ENCODE peak calls at places on chromosomes 3 and 15, in four cellular contexts. W is fibroblast of lung, D is SJSA1, U is breast epithelium. S is an unnamed sample. For H3K4me1, the result is how much of the 10 kb centered on the place peaks cover.

GRCh38 chr3:15756505-15756904 is 41.3 kb downstream of the ANKRD28 start:
- DNase-seq in U (no peak), W (no peak), D (no peak), S (no peak)

GRCh38 chr3:120864541-120864940 is 43.5 kb upstream of the STXBP5L start:
- DNase-seq in W (no peak), D (no peak), U (no peak), S (no peak)

GRCh38 chr3:126746395-126747177 is 42.5 kb downstream of the CHCHD6 start:
- DNase-seq in D (peak), W (peak), U (no peak), S (no peak)

GRCh38 chr15:44097552-44097951 is 97.5 kb downstream of the FRMD5 start:
- DNase-seq in U (no peak), W (no peak), D (no peak), S (no peak)

GRCh38 chr15:48112242-48112641 is 8.5 kb upstream of the SLC24A5 start:
- DNase-seq in W (peak), D (peak), U (no peak), S (no peak)

GRCh38 chr15:48384616-48385015 is 53.4 kb downstream of the DUT start:
- DNase-seq in U (no peak), D (no peak), W (peak), S (no peak)

GRCh38 chr3:159045279-159045678 is 243.4 kb downstream of the MFSD1 start:
- DNase-seq in D (no peak), U (no peak), W (no peak), S (no peak)

GRCh38 chr3:197750396-197750831 is 731 bp downstream of the FYTTD1 start:
- DNase-seq in U (no peak), W (peak), D (peak), S (no peak)

GRCh38 chr3:189896533-189896932 is 224.2 kb downstream of the P3H2 start:
- DNase-seq in W (no peak), D (no peak), U (no peak), S (no peak)

GRCh38 chr3:168095611-168096209 is at the start of gene GOLIM4:
- DNase-seq in W (peak), D (peak), U (peak), S (peak)

GRCh38 chr3:96863129-96863740 is 48.8 kb downstream of the EPHA6 start:
- DNase-seq in W (peak), D (no peak), U (no peak), S (no peak)

GRCh38 chr3:42376397-42376798 is 34.0 kb downstream of the LYZL4 start:
- DNase-seq in D (peak), U (no peak), W (peak), S (peak)

GRCh38 chr3:114308830-114309229 is 15.0 kb downstream of the TIGIT start:
- DNase-seq in W (no peak), U (no peak), D (no peak), S (no peak)

GRCh38 chr15:59553879-59554735 is 57.5 kb upstream of the GCNT3 start:
- DNase-seq in U (no peak), D (peak), W (peak), S (no peak)

GRCh38 chr3:150673966-150674365 is 29.8 kb downstream of the ERICH6 start:
- DNase-seq in U (no peak), W (no peak), D (no peak), S (no peak)

GRCh38 chr3:131543714-131544113 is 40.9 kb upstream of the MRPL3 start:
- DNase-seq in D (no peak), W (peak), U (peak), S (peak)

GRCh38 chr3:77620009-77620408 is 580.1 kb downstream of the ROBO2 start:
- DNase-seq in D (no peak), W (peak), U (no peak), S (no peak)

GRCh38 chr15:40379853-40380252 is 2.7 kb upstream of the KNSTRN start:
- DNase-seq in U (no peak), W (peak), D (peak), S (peak)

GRCh38 chr3:51734572-51734907 is 27.7 kb downstream of the GRM2 start:
- DNase-seq in U (no peak), D (no peak), W (no peak), S (no peak)

GRCh38 chr15:81111510-81112375 is 22.3 kb upstream of the CFAP161 start:
- DNase-seq in U (no peak), W (no peak), D (no peak), S (no peak)

GRCh38 chr3:74059301-74059700 is 434.6 kb upstream of the PDZRN3 start:
- DNase-seq in W (no peak), D (no peak), U (no peak), S (no peak)

GRCh38 chr3:33440328-33440577 is at the start of gene UBP1:
- DNase-seq in U (peak), D (no peak), W (no peak), S (no peak)

GRCh38 chr3:77699292-77699691 is 659.4 kb downstream of the ROBO2 start:
- DNase-seq in W (no peak), U (no peak), D (no peak), S (no peak)

GRCh38 chr3:55180161-55180560 is 252.3 kb upstream of the LRTM1 start:
- DNase-seq in W (peak), U (no peak), D (no peak), S (no peak)

GRCh38 chr3:79086514-79086913 is 681.3 kb downstream of the ROBO1 start:
- DNase-seq in D (peak), W (peak), U (no peak), S (peak)

GRCh38 chr3:155241559-155241958 is 51.9 kb downstream of the STRIT1 start:
- DNase-seq in U (no peak), W (peak), D (no peak), S (no peak)

GRCh38 chr15:65086680-65087111 is 10.2 kb downstream of the KBTBD13 start:
- DNase-seq in D (peak), U (no peak), W (no peak), S (no peak)
- H3K4me1 ChIP-seq in D (half or more), U (under half), W (under half), S (under half)

GRCh38 chr3:40574661-40575060 is 49.9 kb downstream of the ZNF621 start:
- DNase-seq in U (no peak), W (peak), D (peak), S (no peak)

GRCh38 chr3:40573985-40574384 is 49.2 kb downstream of the ZNF621 start:
- DNase-seq in U (no peak), D (no peak), W (no peak), S (no peak)

GRCh38 chr3:40576431-40576830 is 51.7 kb downstream of the ZNF621 start:
- DNase-seq in W (peak), D (no peak), U (no peak), S (no peak)

GRCh38 chr3:40566699-40567098 is 41.9 kb downstream of the ZNF621 start:
- DNase-seq in U (no peak), W (no peak), D (no peak), S (no peak)

GRCh38 chr3:40572588-40572987 is 47.8 kb downstream of the ZNF621 start:
- DNase-seq in U (no peak), W (no peak), D (no peak), S (no peak)
- H3K4me1 ChIP-seq in U (under half), W (under half), D (under half), S (under half)

GRCh38 chr3:171260430-171260829 is 199.8 kb downstream of the TNIK start:
- DNase-seq in U (no peak), D (no peak), W (no peak), S (no peak)

GRCh38 chr3:171262431-171262830 is 197.8 kb downstream of the TNIK start:
- DNase-seq in U (no peak), W (peak), D (no peak), S (no peak)

GRCh38 chr3:171261487-171261886 is 198.7 kb downstream of the TNIK start:
- DNase-seq in U (no peak), D (peak), W (peak), S (no peak)

GRCh38 chr3:171258316-171258715 is 201.9 kb downstream of the TNIK start:
- DNase-seq in D (no peak), W (peak), U (no peak), S (no peak)

DNA sequence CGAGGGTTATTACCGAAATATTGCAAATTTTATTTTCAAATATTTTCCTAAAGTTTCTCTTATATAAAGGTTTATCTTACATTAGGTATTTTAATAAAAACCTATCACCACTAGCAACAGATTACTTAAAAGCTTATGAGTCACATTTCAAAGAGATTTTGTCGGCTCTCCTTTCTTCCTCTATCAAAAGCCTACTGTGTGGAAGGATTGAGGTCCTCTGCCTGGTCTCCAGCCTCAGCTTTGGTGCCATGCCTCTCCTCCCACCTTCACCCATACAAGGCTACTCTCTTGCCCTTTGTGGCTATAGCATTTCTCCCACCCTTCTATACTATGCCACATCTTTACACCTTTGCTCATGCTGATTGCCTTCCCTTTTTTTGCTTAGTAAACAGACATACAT is 199.3 kb downstream of the TNIK start:
- DNase-seq in D (no peak), W (no peak), U (no peak), S (no peak)
- H3K4me1 ChIP-seq in D (under half), W (under half), U (under half), S (under half)

DNA sequence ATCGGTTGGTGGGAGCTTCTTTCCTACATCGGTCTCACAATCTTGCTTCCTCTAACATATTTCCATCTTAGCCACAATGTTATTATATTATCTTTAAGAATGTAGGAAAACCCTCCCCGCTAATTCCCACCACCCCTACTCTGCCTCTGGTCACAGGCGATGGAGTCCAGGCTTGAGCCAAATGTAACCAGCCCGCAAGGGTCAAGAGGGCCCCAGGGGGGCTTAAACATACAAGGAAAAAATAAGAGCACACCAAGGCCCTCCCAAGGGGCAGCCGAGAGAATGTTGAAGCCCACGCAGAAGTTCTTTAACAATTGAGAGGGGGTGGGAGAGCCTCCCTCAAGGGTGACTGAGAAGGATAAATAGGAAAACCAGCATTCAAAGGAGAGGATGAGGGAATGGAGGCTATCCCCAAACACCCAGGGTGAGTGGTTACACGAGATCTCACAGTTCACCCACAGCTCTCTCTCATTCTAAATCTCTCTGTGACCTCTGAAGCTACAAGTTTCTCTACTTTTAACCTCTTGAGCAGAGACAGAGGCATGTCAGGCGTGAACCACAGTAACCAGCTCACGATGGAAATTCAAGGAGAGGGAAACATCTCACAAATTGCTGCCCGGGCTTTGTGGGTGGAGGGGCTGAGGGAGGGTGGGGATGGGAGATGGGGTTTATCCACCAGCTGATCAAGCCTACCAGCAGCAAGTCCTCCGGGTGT is 31.4 kb upstream of the UACA start:
- DNase-seq in D (peak), W (peak), U (no peak), S (no peak)
- H3K4me1 ChIP-seq in D (half or more), W (under half), U (under half), S (under half)

GRCh38 chr15:36791849-36792618 is 212.6 kb downstream of the CDIN1 start:
- DNase-seq in W (no peak), D (no peak), U (no peak), S (no peak)
- H3K4me1 ChIP-seq in W (under half), D (under half), U (under half), S (under half)

DNA sequence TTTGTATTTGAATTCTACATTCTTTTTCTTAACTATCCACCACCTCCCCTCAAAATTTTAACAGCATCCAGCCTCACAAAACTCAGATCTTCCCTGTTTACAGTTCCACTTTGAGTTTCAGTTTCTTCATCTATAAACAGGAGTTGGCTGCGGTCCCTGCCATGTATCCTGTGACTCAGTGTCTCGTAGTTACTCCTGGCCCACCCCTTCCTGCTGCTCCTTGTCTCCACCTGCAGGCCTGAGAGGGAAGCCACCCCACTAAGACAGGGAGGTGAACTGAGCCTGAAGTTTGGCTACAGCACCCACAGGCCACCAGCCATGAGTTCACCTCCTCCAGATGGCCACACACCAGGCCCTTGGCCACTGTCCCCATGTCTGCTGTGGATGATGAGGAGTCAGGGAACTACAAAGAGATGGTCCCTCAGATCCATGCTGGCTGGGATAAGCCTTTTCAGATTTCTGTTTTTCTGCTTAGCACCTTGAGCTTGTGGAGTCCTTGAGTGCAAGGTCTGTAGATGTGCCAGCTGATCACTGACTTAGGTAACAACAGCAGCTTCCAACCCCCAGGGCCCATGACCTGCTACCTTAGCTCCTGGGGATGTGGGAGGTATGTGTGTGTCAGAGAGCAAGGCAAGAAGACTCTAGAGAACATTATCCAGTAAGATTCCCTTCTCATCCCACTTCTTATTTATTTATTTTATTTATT is 37.5 kb downstream of the CD86 start:
- DNase-seq in U (no peak), W (peak), D (no peak), S (no peak)
- H3K4me1 ChIP-seq in U (under half), W (under half), D (under half), S (under half)

DNA sequence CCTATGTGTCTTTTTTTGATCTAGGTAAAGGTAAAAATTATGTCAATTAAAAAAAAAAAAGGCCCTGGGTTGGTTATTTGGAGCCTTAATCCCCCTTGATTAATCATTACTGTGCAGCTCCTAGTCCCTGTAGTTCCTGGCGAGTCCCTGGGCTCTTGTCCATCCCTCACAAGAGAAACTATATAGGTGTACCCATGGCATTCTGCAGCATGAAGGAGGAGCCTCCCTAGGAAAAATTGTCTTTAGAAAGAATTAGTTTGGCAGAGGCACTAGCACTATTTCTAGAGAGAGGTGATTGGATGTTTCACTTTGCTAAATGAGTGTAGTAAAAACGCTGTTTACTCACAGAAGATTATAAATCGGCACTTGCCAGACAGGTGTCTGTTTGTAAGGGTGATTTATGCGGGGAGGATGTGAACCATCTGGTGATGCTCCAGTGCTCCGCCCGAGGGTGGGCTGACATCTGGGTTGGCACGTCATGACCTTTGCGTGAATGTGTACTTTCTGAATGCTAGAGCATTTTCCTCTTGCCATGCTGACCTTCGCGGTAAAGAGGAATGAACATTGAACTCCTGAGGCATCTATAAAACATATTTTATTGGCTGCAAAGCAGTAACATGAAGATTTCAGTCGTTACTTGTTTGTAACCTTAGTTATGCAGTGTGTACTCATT is 12.6 kb downstream of the PLCL2 start:
- DNase-seq in U (no peak), W (no peak), D (no peak), S (no peak)
- H3K4me1 ChIP-seq in U (under half), W (under half), D (under half), S (under half)

GRCh38 chr3:88534534-88534933 is 384.8 kb downstream of the C3orf38 start:
- DNase-seq in D (no peak), W (no peak), U (no peak), S (no peak)
- H3K4me1 ChIP-seq in D (under half), W (under half), U (under half), S (under half)

GRCh38 chr3:61897848-61898247 is 336.5 kb downstream of the PTPRG start:
- DNase-seq in U (no peak), D (no peak), W (no peak), S (no peak)
- H3K4me1 ChIP-seq in U (under half), D (under half), W (under half), S (under half)

GRCh38 chr3:13348671-13349396 is 71.3 kb downstream of the NUP210 start:
- DNase-seq in U (no peak), D (no peak), W (peak), S (no peak)
- H3K4me1 ChIP-seq in U (under half), D (under half), W (under half), S (under half)

S was measured in keratinocyte.